ENCODE peak calls at places on chromosomes 4 and X, in six cellular contexts. S is IMR-90, Z is cardiac muscle cell, N is breast epithelium, Y is spleen, J is ovary. F is an unnamed sample.

GRCh38 chr4:133996431-133997121 is 205.0 kb downstream of the PABPC4L start:
- DNase-seq in S (no peak), Z (no peak), N (no peak), Y (no peak), J (no peak), F (no peak)

GRCh38 chr4:140935259-140935658 is 179.1 kb upstream of the TBC1D9 start:
- DNase-seq in S (no peak), Z (no peak), N (no peak), Y (no peak), J (peak; percentile 30), F (no peak)

GRCh38 chr4:79016878-79017277 is 77.6 kb upstream of the PAQR3 start:
- DNase-seq in S (no peak), Z (no peak), N (no peak), Y (no peak), J (no peak), F (no peak)

GRCh38 chr4:181294421-181294820 is 948.8 kb upstream of the TENM3 start:
- DNase-seq in S (no peak), Z (no peak), N (no peak), Y (no peak), J (no peak), F (no peak)

GRCh38 chrX:22389544-22390243 is 117.0 kb downstream of the CBLL2 start:
- DNase-seq in S (peak; percentile 83), Z (peak; percentile 16), N (no peak), Y (no peak), J (no peak), F (no peak)

GRCh38 chr4:106032851-106033286 is 137.6 kb downstream of the NPNT start:
- DNase-seq in S (no peak), Z (peak; percentile 34), N (no peak), Y (peak; percentile 33), J (no peak), F (no peak)

GRCh38 chr4:100189820-100190642 is at the start of gene DDIT4L:
- DNase-seq in S (peak; percentile 37), Z (peak; percentile 56), N (peak; percentile 56), Y (peak; percentile 77), J (peak; percentile 60), F (no peak)

GRCh38 chr4:113540859-113541258 is 220.7 kb downstream of the CAMK2D start:
- DNase-seq in S (peak; percentile 45), Z (peak; percentile 60), N (no peak), Y (no peak), J (no peak), F (no peak)

GRCh38 chr4:121270384-121270783 is 106.3 kb upstream of the TNIP3 start:
- DNase-seq in S (no peak), Z (no peak), N (no peak), Y (no peak), J (no peak), F (no peak)

GRCh38 chr4:107044170-107044569 is 8.1 kb upstream of the DKK2 start:
- DNase-seq in S (no peak), Z (no peak), N (no peak), Y (no peak), J (no peak), F (no peak)
- TF ChIP-seq CTCF in S (peak; percentile 16), Z (peak; percentile 17), N (no peak), Y (no peak), J (no peak), F (no peak)

DNA sequence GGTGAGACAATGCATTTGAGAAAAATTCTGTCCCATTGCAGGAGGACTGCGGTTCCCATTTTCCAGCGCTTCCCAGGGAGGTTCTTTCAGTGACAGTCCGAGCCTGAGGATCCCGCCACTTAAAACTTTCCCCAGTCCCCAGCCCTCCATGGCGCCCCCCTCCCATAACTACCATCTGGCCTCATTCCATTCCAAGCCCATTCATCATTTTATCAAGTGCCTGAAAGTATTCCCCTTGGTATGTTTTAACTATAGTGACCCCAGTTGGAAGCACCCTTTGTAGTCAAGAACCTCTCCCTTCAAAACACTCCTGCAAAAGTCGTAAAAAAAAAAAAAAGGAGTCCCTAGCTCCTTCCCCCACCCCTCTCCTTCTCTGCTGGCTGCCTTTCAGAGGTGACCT is 1.2 kb downstream of the RASL11B start:
- DNase-seq in S (no peak), Z (no peak), N (no peak), Y (no peak), J (no peak), F (no peak)
- H3K4me3 ChIP-seq in S (peak overlapping the region; percentile 89), Z (peak overlapping the region; percentile 60), N (peak overlapping the region; percentile 90), Y (peak overlapping the region; percentile 60), J (peak overlapping the region; percentile 85), F (no peak overlapping the region)

GRCh38 chrX:48022740-48023139 is 16.0 kb downstream of the SPACA5 start:
- DNase-seq in S (no peak), Z (peak; percentile 35), N (no peak), Y (no peak), J (no peak), F (no peak)

GRCh38 chrX:48022100-48022499 is 15.3 kb downstream of the SPACA5 start:
- DNase-seq in S (no peak), Z (no peak), N (no peak), Y (no peak), J (no peak), F (no peak)

GRCh38 chrX:48028091-48028490 is 21.3 kb downstream of the SPACA5 start:
- DNase-seq in S (no peak), Z (no peak), N (no peak), Y (no peak), J (no peak), F (peak; percentile 66)

GRCh38 chrX:48021026-48021900 is 14.5 kb downstream of the SPACA5 start:
- DNase-seq in S (peak; percentile 81), Z (peak; percentile 91), N (no peak), Y (peak; percentile 85), J (peak; percentile 76), F (peak; percentile 51)

GRCh38 chrX:48025561-48025960 is 18.8 kb downstream of the SPACA5 start:
- DNase-seq in S (peak; percentile 61), Z (peak; percentile 71), N (no peak), Y (no peak), J (peak; percentile 58), F (no peak)
- TF ChIP-seq CTCF in S (peak; percentile 61), Z (peak; percentile 51), N (no peak), Y (peak; percentile 68), J (peak; percentile 56), F (no peak)

GRCh38 chr4:15427715-15428114 is at the start of gene C1QTNF7:
- DNase-seq in S (no peak), Z (no peak), N (no peak), Y (no peak), J (no peak), F (no peak)
- H3K4me3 ChIP-seq in S (no peak within 1 kb of the TSS), Z (no peak within 1 kb of the TSS), N (no peak within 1 kb of the TSS), Y (no peak within 1 kb of the TSS), J (no peak within 1 kb of the TSS), F (no peak within 1 kb of the TSS)

DNA sequence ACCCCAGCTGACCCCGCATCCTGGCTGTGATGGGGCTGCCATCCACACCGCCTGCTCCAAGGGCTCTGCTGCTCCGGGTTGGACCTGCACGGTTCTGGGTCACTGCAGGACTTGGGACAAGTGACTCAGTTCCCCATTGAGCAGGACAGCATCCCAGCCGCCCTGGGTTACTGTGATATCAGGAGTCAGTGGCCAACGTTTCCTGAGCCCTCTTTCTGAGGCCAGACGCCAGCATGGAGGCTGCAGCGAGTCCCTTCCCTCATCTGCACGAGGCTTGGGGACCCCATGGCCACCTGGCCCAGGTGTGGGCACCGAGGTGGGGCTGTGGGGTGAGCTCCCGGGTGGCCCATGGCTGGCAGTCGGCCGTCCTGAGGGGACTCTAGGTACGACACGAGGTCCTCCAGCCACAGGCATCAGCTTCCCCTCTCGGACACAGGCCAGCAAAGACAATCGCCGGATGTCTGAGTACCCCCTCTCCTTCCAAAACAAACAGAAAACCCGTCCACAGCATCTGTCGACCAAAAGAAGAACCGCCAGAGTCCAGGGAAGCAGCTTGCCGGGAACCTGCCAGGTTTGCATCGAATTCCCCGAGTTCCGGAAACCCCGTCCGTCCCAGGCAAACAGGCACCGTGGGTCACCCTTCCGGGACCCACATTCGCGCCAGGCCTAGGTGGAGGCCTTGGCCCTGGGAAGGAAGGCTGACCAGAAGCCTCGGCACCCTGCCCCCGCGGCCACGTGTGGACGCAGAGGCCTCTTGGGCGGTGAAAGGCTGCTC is 136.1 kb downstream of the FAM53A start:
- DNase-seq in S (no peak), Z (peak; percentile 39), N (no peak), Y (no peak), J (peak; percentile 54), F (no peak)
- TF ChIP-seq CTCF in S (no peak), Z (no peak), N (no peak), Y (no peak), J (no peak), F (no peak)

GRCh38 chr4:6968496-6968895 is 58.9 kb downstream of the TBC1D14 start:
- DNase-seq in S (no peak), Z (no peak), N (peak; percentile 12), Y (no peak), J (no peak), F (peak; percentile 61)
- H3K4me3 ChIP-seq in S (no peak overlapping the region), Z (no peak overlapping the region), N (no peak overlapping the region), Y (no peak overlapping the region), J (no peak overlapping the region), F (no peak overlapping the region)

GRCh38 chrX:134908235-134908834 is 82.5 kb upstream of the SMIM10 start:
- DNase-seq in S (peak; percentile 65), Z (peak; percentile 69), N (no peak), Y (no peak), J (no peak), F (no peak)
- TF ChIP-seq CTCF in S (peak; percentile 42), Z (peak; percentile 28), N (no peak), Y (no peak), J (peak; percentile 25), F (no peak)

GRCh38 chr4:153962311-153963039 is 173.6 kb upstream of the SFRP2 start:
- DNase-seq in S (no peak), Z (no peak), N (no peak), Y (no peak), J (no peak), F (no peak)
- H3K4me3 ChIP-seq in S (no peak overlapping the region), Z (no peak overlapping the region), N (peak overlapping the region; percentile 6), Y (no peak overlapping the region), J (no peak overlapping the region), F (no peak overlapping the region)

GRCh38 chr4:166594326-166594946 is 639.9 kb downstream of the SPOCK3 start:
- DNase-seq in S (no peak), Z (peak; percentile 55), N (no peak), Y (no peak), J (no peak), F (no peak)
- TF ChIP-seq CTCF in S (peak; percentile 23), Z (peak; percentile 66), N (no peak), Y (no peak), J (no peak), F (no peak)

F was measured in lower leg skin.